ENCODE peak calls at places on chromosomes 4 and X, in four cellular contexts. One of them, this sample, is unnamed.

GRCh38 chrX:12970691-12971202 is 4.2 kb upstream of the TMSB4X start:
- DNase-seq in H1: no peak
- DNase-seq in neuronal stem cell: no peak
- DNase-seq in IMR-90: peak; percentile 75
- DNase-seq in this sample: peak; percentile 14

GRCh38 chr4:40843696-40844095 is 93.9 kb downstream of the NSUN7 start:
- DNase-seq in H1: no peak
- DNase-seq in IMR-90: no peak
- DNase-seq in neuronal stem cell: no peak
- DNase-seq in this sample: peak; percentile 71

GRCh38 chr4:12458621-12459020 is 1025.5 kb downstream of the RAB28 start:
- DNase-seq in IMR-90: no peak
- DNase-seq in neuronal stem cell: no peak
- DNase-seq in H1: no peak
- DNase-seq in this sample: no peak

GRCh38 chr4:144189121-144189520 is 48.6 kb upstream of the GYPA start:
- DNase-seq in H1: no peak
- DNase-seq in neuronal stem cell: no peak
- DNase-seq in IMR-90: no peak
- DNase-seq in this sample: no peak

GRCh38 chr4:80492761-80493160 is 157.2 kb downstream of the CFAP299 start:
- DNase-seq in H1: no peak
- DNase-seq in neuronal stem cell: no peak
- DNase-seq in IMR-90: no peak
- DNase-seq in this sample: no peak

GRCh38 chrX:16578218-16578617 is 71.7 kb upstream of the S100G start:
- DNase-seq in H1: no peak
- DNase-seq in IMR-90: peak; percentile 73
- DNase-seq in neuronal stem cell: no peak
- DNase-seq in this sample: no peak

GRCh38 chr4:77493120-77493767 is 112.4 kb upstream of the CXCL13 start:
- DNase-seq in neuronal stem cell: no peak
- DNase-seq in IMR-90: no peak
- DNase-seq in H1: no peak
- DNase-seq in this sample: peak; percentile 15

GRCh38 chr4:23368081-23368697 is 521.7 kb downstream of the PPARGC1A start:
- DNase-seq in H1: peak; percentile 62
- DNase-seq in IMR-90: peak; percentile 1
- DNase-seq in neuronal stem cell: peak; percentile 48
- DNase-seq in this sample: peak; percentile 1

GRCh38 chr4:113637823-113638691 is 123.5 kb downstream of the CAMK2D start:
- DNase-seq in neuronal stem cell: no peak
- DNase-seq in H1: no peak
- DNase-seq in IMR-90: no peak
- DNase-seq in this sample: no peak

GRCh38 chr4:157172011-157172410 is 48.5 kb upstream of the GRIA2 start:
- DNase-seq in IMR-90: peak; percentile 31
- DNase-seq in neuronal stem cell: no peak
- DNase-seq in H1: no peak
- DNase-seq in this sample: no peak

GRCh38 chr4:72842323-72842722 is 227.2 kb downstream of the COX18 start:
- DNase-seq in neuronal stem cell: no peak
- DNase-seq in IMR-90: no peak
- DNase-seq in H1: no peak
- DNase-seq in this sample: no peak

GRCh38 chr4:99504804-99505502 is 5.9 kb upstream of the C4orf17 start:
- DNase-seq in IMR-90: no peak
- DNase-seq in H1: no peak
- DNase-seq in neuronal stem cell: no peak
- DNase-seq in this sample: peak; percentile 19

GRCh38 chr4:88158360-88159136 is at the start of gene ABCG2:
- DNase-seq in H1: peak; percentile 80
- DNase-seq in neuronal stem cell: peak; percentile 54
- DNase-seq in IMR-90: peak; percentile 75
- DNase-seq in this sample: peak; percentile 35

GRCh38 chrX:136199365-136199764 is 51.8 kb downstream of the MAP7D3 start:
- DNase-seq in neuronal stem cell: no peak
- DNase-seq in IMR-90: peak; percentile 69
- DNase-seq in H1: no peak
- DNase-seq in this sample: peak; percentile 67

GRCh38 chrX:136303041-136303440 is 2.3 kb downstream of the ADGRG4 start:
- DNase-seq in H1: no peak
- DNase-seq in IMR-90: no peak
- DNase-seq in neuronal stem cell: no peak
- DNase-seq in this sample: peak; percentile 69

GRCh38 chr4:145482209-145483021 is 762 bp downstream of the SMAD1 start:
- DNase-seq in neuronal stem cell: peak; percentile 46
- DNase-seq in IMR-90: peak; percentile 86
- DNase-seq in H1: peak; percentile 70
- DNase-seq in this sample: no peak

GRCh38 chr4:145484240-145484846 is 2.7 kb downstream of the SMAD1 start:
- DNase-seq in neuronal stem cell: no peak
- DNase-seq in IMR-90: no peak
- DNase-seq in H1: no peak
- DNase-seq in this sample: no peak

GRCh38 chr4:145481942-145482208 is 222 bp downstream of the SMAD1 start:
- DNase-seq in H1: no peak
- DNase-seq in neuronal stem cell: no peak
- DNase-seq in IMR-90: no peak
- DNase-seq in this sample: no peak

GRCh38 chr4:145480257-145480656 is 1.4 kb upstream of the SMAD1 start:
- DNase-seq in H1: no peak
- DNase-seq in IMR-90: no peak
- DNase-seq in neuronal stem cell: no peak
- DNase-seq in this sample: no peak

DNA sequence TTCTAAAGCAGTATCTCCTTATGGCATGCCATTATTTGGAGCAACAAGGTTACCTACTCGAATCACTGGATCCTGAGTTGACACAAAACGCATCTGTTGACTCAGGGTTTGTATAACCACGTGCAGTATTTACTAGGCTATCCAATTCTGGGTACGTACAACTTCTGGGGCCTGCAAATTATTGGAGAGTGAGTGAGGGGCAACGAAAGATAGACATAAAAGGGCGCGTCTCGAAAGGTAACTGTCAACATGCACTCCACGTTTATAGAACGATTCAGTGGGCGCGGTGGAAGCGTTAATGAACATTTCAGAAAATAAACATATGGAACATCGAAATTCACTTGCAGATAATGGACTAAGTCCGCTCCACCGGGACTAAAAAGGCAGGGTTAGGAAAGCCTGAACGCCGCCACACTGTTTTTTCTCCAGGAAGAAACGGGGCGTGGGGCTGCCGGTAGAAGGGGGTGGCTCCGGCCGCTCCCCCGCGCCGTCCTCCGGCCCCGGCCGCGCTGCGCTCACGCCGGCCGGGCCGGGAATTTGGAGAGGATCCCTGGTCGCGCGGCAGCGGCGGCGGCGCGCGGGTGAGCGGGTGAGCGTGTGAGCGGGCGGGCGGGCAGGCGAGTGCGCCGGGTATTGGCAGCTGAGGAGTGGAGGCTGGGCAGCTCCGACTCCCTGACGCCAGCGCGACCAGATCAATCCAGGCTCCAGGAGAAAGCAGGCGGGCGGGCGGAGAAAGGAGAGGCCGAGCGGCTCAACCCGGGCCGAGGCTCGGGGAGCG is at the start of gene SMAD1:
- DNase-seq in neuronal stem cell: peak; percentile 64
- DNase-seq in H1: peak; percentile 77
- DNase-seq in IMR-90: peak; percentile 82
- DNase-seq in this sample: peak; percentile 77
- H3K14ac ChIP-seq in neuronal stem cell: peak within 1 kb of the TSS; percentile 82
- H3K14ac ChIP-seq in H1: no peak within 1 kb of the TSS
- H3K14ac ChIP-seq in IMR-90: peak within 1 kb of the TSS; percentile 54
- H3K14ac ChIP-seq in this sample: peak within 1 kb of the TSS; percentile 95

GRCh38 chr4:6944311-6945051 is 34.9 kb downstream of the TBC1D14 start:
- DNase-seq in H1: no peak
- DNase-seq in neuronal stem cell: no peak
- DNase-seq in IMR-90: no peak
- DNase-seq in this sample: no peak
- H3K14ac ChIP-seq in H1: no peak overlapping the region
- H3K14ac ChIP-seq in neuronal stem cell: no peak overlapping the region
- H3K14ac ChIP-seq in IMR-90: peak overlapping the region; percentile 62
- H3K14ac ChIP-seq in this sample: peak overlapping the region; percentile 79

GRCh38 chr4:147987252-147987651 is 255.4 kb downstream of the ARHGAP10 start:
- DNase-seq in neuronal stem cell: no peak
- DNase-seq in IMR-90: no peak
- DNase-seq in H1: no peak
- DNase-seq in this sample: no peak

GRCh38 chr4:147981305-147981704 is 249.4 kb downstream of the ARHGAP10 start:
- DNase-seq in IMR-90: peak; percentile 83
- DNase-seq in H1: no peak
- DNase-seq in neuronal stem cell: no peak
- DNase-seq in this sample: no peak

GRCh38 chr4:147984778-147985138 is 252.9 kb downstream of the ARHGAP10 start:
- DNase-seq in H1: no peak
- DNase-seq in IMR-90: no peak
- DNase-seq in neuronal stem cell: no peak
- DNase-seq in this sample: no peak

GRCh38 chr4:147985376-147985775 is 253.5 kb downstream of the ARHGAP10 start:
- DNase-seq in H1: no peak
- DNase-seq in IMR-90: no peak
- DNase-seq in neuronal stem cell: no peak
- DNase-seq in this sample: no peak

DNA sequence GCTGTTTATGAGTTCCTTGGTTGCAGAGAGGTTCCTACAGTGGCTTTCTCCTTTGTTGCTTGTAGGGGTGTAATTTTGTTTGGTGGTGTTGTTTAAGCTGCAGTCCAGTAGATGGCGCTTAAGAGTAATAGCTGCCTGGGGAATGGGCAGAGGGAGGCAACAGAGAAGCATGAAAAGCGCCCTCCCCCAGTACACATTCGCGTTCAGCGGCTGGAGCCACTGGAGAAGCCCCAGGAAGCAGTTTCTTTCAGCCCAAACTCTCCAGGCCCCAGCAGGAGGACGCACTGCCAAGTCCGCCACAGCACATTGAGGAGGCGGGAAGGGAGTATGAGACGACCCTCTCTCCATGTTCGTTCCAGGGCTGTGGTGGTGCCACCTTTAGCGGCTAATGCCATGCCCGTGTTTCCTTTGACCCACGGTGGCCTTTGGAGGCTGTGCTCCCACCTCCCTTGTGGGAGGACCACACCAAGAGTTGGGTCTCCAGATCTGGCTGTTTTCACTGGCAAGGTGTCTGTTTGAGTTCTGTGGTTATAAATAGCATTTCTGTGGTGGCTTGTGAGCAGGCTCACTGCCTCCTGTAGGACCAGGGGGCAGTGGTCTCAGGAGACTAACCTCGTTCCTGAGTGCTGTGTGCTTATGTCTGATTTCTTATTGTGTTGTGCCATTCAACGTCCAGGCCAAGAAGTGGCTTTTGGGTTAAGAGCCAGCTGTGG is 252.3 kb downstream of the ARHGAP10 start:
- DNase-seq in IMR-90: peak; percentile 54
- DNase-seq in H1: peak; percentile 67
- DNase-seq in neuronal stem cell: peak; percentile 51
- DNase-seq in this sample: peak; percentile 55
- H3K14ac ChIP-seq in IMR-90: no peak overlapping the region
- H3K14ac ChIP-seq in H1: no peak overlapping the region
- H3K14ac ChIP-seq in neuronal stem cell: no peak overlapping the region
- H3K14ac ChIP-seq in this sample: peak overlapping the region; percentile 38

DNA sequence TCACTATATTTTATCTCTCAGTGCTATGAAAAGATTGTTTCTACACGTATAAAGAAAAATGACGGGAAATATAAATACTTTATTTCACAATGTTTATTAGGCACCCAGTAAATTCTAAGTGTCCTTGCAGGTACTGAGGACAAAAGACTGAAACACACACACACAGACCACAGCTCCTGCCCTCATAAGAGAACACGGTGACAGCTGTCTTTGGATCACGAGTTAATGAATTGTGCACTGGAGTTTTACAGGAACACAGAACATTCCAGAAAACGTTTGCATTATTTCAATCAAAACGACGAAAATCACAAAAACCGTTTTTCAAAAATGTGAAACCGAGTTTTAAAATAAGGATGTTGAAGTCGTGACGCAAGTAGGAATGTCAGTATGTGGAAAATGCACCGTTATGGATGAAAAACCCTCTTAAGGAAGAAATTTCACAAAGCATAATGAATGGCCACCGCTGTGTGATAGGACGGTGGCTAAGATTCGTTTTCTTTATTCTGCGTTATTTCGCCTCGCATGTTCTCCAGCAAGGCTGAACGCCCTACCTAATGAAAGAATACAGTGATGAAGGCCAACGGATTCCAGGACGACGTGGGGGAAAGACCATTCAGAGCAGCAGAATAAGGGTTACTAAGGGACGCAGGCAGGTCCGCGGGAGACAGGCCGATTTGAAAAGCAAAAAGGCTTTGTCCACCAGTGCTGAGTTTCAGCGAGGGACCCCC is 24.2 kb downstream of the FAM156A start:
- DNase-seq in neuronal stem cell: no peak
- DNase-seq in H1: no peak
- DNase-seq in IMR-90: no peak
- DNase-seq in this sample: peak; percentile 57
- H3K14ac ChIP-seq in neuronal stem cell: no peak overlapping the region
- H3K14ac ChIP-seq in H1: no peak overlapping the region
- H3K14ac ChIP-seq in IMR-90: peak overlapping the region; percentile 80
- H3K14ac ChIP-seq in this sample: peak overlapping the region; percentile 68

DNA sequence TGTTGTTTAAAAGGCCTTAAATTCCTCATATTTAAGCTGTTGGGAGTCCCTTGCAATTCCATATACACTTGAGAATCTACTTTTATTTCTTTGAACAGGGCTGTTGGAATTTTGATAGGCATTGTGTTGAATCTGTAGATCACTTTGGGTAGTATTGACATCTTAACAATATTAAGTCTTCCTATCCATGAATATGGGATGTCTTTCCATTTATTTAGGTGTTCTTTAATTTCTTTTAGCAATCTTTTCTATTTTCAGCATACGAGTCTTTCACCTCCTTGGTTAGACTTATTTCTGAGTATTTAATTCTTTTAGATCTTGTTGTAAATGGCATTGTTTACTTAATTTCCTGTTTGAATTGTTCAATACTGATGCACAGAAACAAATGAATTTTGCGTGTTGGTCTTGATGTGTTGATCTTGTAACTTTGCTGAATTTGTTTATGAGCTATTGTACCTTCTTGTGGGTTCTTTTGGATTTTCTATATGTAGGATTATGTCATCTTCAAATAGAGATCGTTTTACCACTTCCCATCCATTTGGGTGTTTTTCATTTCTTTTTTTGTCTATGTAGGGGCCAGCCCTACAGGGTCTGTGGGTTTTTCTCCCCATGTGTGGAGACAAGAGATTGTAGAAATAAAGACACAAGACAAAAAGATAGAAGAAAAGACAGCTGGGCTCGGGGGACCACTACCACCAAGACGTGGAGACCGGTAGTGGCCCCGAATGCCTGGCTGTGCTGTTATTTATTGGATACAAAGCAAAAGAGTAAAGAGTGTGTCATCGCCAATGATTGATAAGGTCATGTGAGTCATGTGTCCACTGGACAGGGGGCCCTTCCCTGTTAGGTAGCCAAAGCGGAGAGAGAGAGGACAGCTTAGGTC is 18.2 kb upstream of the CTBP1 start:
- DNase-seq in H1: no peak
- DNase-seq in IMR-90: no peak
- DNase-seq in neuronal stem cell: no peak
- DNase-seq in this sample: no peak
- H3K14ac ChIP-seq in H1: no peak overlapping the region
- H3K14ac ChIP-seq in IMR-90: no peak overlapping the region
- H3K14ac ChIP-seq in neuronal stem cell: no peak overlapping the region
- H3K14ac ChIP-seq in this sample: no peak overlapping the region

This sample was measured in trophoblast cell.